ENCODE peak calls at places on chromosomes 2 and 18, in nine cellular contexts. A, G, U, I, M, W, X, J and L are unnamed samples.

GRCh38 chr2:108026095-108026794 is 39.9 kb downstream of the SLC5A7 start:
- DNase-seq in A (no peak), G (no peak), U (no peak), I (no peak), M (no peak), W (no peak), X (no peak), J (no peak), L (no peak)

GRCh38 chr18:47883771-47884413 is 46.6 kb downstream of the SMAD2 start:
- DNase-seq in A (peak), G (no peak), U (peak), I (peak), M (peak), W (peak), X (no peak), J (no peak), L (peak)

GRCh38 chr2:174218773-174219172 is 29.6 kb downstream of the OLA1 start:
- DNase-seq in A (no peak), G (no peak), U (no peak), I (no peak), M (no peak), W (no peak), X (no peak), J (no peak), L (no peak)

GRCh38 chr2:20391951-20392699 is 41.5 kb upstream of the PUM2 start:
- DNase-seq in A (peak), G (no peak), U (no peak), I (no peak), M (no peak), W (peak), X (no peak), J (no peak), L (no peak)

GRCh38 chr2:112474844-112475486 is 7.0 kb upstream of the TTL start:
- DNase-seq in A (peak), G (no peak), U (no peak), I (no peak), M (no peak), W (peak), X (no peak), J (no peak), L (no peak)

GRCh38 chr18:67425724-67426123 is 90.8 kb downstream of the DSEL start:
- DNase-seq in A (peak), G (peak), U (peak), I (no peak), M (no peak), W (peak), X (no peak), J (no peak), L (peak)

GRCh38 chr2:181850914-181851560 is 40.5 kb upstream of the ITPRID2 start:
- DNase-seq in A (no peak), G (no peak), U (no peak), I (no peak), M (no peak), W (no peak), X (peak), J (no peak), L (no peak)

GRCh38 chr2:231212329-231212845 is 14.0 kb downstream of the ARMC9 start:
- DNase-seq in A (peak), G (no peak), U (no peak), I (no peak), M (no peak), W (no peak), X (no peak), J (no peak), L (no peak)

GRCh38 chr2:235868645-235869044 is 299.5 kb downstream of the GBX2 start:
- DNase-seq in A (no peak), G (no peak), U (peak), I (no peak), M (no peak), W (no peak), X (no peak), J (no peak), L (no peak)

GRCh38 chr2:233453111-233453915 is 99.0 kb downstream of the DGKD start:
- DNase-seq in A (no peak), G (no peak), U (no peak), I (no peak), M (no peak), W (no peak), X (no peak), J (no peak), L (no peak)

GRCh38 chr2:130158631-130159030 is 13.7 kb upstream of the CCDC74B start:
- DNase-seq in A (no peak), G (no peak), U (no peak), I (no peak), M (no peak), W (no peak), X (no peak), J (no peak), L (no peak)